ENCODE peak calls at places on chromosomes 16 and 17, in six cellular contexts. One of them, this sample, is unnamed.

GRCh38 chr16:46737621-46738214 is 10.4 kb downstream of the MYLK3 start:
- DNase-seq in fibroblast of the conjunctiva: no peak
- DNase-seq in HEK293T: no peak
- DNase-seq in NCI-H2171 treated with DMSO at 0.1 percent for 48 hours: no peak
- DNase-seq in mucosa of gallbladder: no peak
- DNase-seq in posterior cingulate gyrus: no peak
- DNase-seq in this sample: no peak

GRCh38 chr16:3175157-3176153 is 12.5 kb upstream of the OR1F1 start:
- DNase-seq in fibroblast of the conjunctiva: no peak
- DNase-seq in HEK293T: peak; percentile 67
- DNase-seq in NCI-H2171 treated with DMSO at 0.1 percent for 48 hours: peak; percentile 43
- DNase-seq in mucosa of gallbladder: no peak
- DNase-seq in posterior cingulate gyrus: no peak
- DNase-seq in this sample: peak; percentile 45

GRCh38 chr16:75130150-75130771 is 13.7 kb upstream of the LDHD start:
- DNase-seq in fibroblast of the conjunctiva: no peak
- DNase-seq in HEK293T: no peak
- DNase-seq in NCI-H2171 treated with DMSO at 0.1 percent for 48 hours: no peak
- DNase-seq in mucosa of gallbladder: no peak
- DNase-seq in posterior cingulate gyrus: no peak
- DNase-seq in this sample: no peak

GRCh38 chr17:185445-186138 is 4.1 kb upstream of the DOC2B start:
- DNase-seq in fibroblast of the conjunctiva: no peak
- DNase-seq in HEK293T: no peak
- DNase-seq in NCI-H2171 treated with DMSO at 0.1 percent for 48 hours: no peak
- DNase-seq in mucosa of gallbladder: no peak
- DNase-seq in posterior cingulate gyrus: no peak
- DNase-seq in this sample: no peak

GRCh38 chr17:64214950-64215349 is 48.1 kb downstream of the TEX2 start:
- DNase-seq in fibroblast of the conjunctiva: no peak
- DNase-seq in HEK293T: no peak
- DNase-seq in NCI-H2171 treated with DMSO at 0.1 percent for 48 hours: no peak
- DNase-seq in mucosa of gallbladder: no peak
- DNase-seq in posterior cingulate gyrus: no peak
- DNase-seq in this sample: no peak

GRCh38 chr17:19237389-19238166 is 412 bp downstream of the EPN2 start:
- DNase-seq in fibroblast of the conjunctiva: no peak
- DNase-seq in HEK293T: peak; percentile 24
- DNase-seq in NCI-H2171 treated with DMSO at 0.1 percent for 48 hours: peak; percentile 26
- DNase-seq in mucosa of gallbladder: no peak
- DNase-seq in posterior cingulate gyrus: peak; percentile 42
- DNase-seq in this sample: no peak

GRCh38 chr17:43399839-43400328 is 1.1 kb downstream of the ARL4D start:
- DNase-seq in fibroblast of the conjunctiva: no peak
- DNase-seq in HEK293T: no peak
- DNase-seq in NCI-H2171 treated with DMSO at 0.1 percent for 48 hours: no peak
- DNase-seq in mucosa of gallbladder: no peak
- DNase-seq in posterior cingulate gyrus: no peak
- DNase-seq in this sample: no peak

GRCh38 chr17:40326014-40326831 is 17.2 kb downstream of the RARA start:
- DNase-seq in fibroblast of the conjunctiva: no peak
- DNase-seq in HEK293T: no peak
- DNase-seq in NCI-H2171 treated with DMSO at 0.1 percent for 48 hours: no peak
- DNase-seq in mucosa of gallbladder: no peak
- DNase-seq in posterior cingulate gyrus: no peak
- DNase-seq in this sample: no peak

GRCh38 chr16:1374418-1375297 is 22.9 kb downstream of the GNPTG start:
- DNase-seq in fibroblast of the conjunctiva: no peak
- DNase-seq in HEK293T: no peak
- DNase-seq in NCI-H2171 treated with DMSO at 0.1 percent for 48 hours: no peak
- DNase-seq in mucosa of gallbladder: no peak
- DNase-seq in posterior cingulate gyrus: no peak
- DNase-seq in this sample: no peak

GRCh38 chr16:25966172-25967097 is 274.7 kb downstream of the HS3ST4 start:
- DNase-seq in fibroblast of the conjunctiva: no peak
- DNase-seq in HEK293T: no peak
- DNase-seq in NCI-H2171 treated with DMSO at 0.1 percent for 48 hours: no peak
- DNase-seq in mucosa of gallbladder: no peak
- DNase-seq in posterior cingulate gyrus: no peak
- DNase-seq in this sample: no peak

GRCh38 chr16:12458591-12459400 is 344.9 kb downstream of the CPPED1 start:
- DNase-seq in fibroblast of the conjunctiva: no peak
- DNase-seq in HEK293T: no peak
- DNase-seq in NCI-H2171 treated with DMSO at 0.1 percent for 48 hours: no peak
- DNase-seq in mucosa of gallbladder: peak; percentile 19
- DNase-seq in posterior cingulate gyrus: no peak
- DNase-seq in this sample: no peak

GRCh38 chr16:78576941-78577340 is 477.5 kb downstream of the WWOX start:
- DNase-seq in fibroblast of the conjunctiva: no peak
- DNase-seq in HEK293T: no peak
- DNase-seq in NCI-H2171 treated with DMSO at 0.1 percent for 48 hours: no peak
- DNase-seq in mucosa of gallbladder: no peak
- DNase-seq in posterior cingulate gyrus: no peak
- DNase-seq in this sample: no peak

GRCh38 chr16:58417600-58417999 is 25.3 kb downstream of the GINS3 start:
- DNase-seq in fibroblast of the conjunctiva: no peak
- DNase-seq in HEK293T: no peak
- DNase-seq in NCI-H2171 treated with DMSO at 0.1 percent for 48 hours: no peak
- DNase-seq in mucosa of gallbladder: no peak
- DNase-seq in posterior cingulate gyrus: no peak
- DNase-seq in this sample: no peak

GRCh38 chr16:4775005-4775404 is 8.0 kb upstream of the ZNF500 start:
- DNase-seq in fibroblast of the conjunctiva: no peak
- DNase-seq in HEK293T: no peak
- DNase-seq in NCI-H2171 treated with DMSO at 0.1 percent for 48 hours: no peak
- DNase-seq in mucosa of gallbladder: no peak
- DNase-seq in posterior cingulate gyrus: no peak
- DNase-seq in this sample: no peak

GRCh38 chr17:9959377-9959981 is 54.4 kb upstream of the RCVRN start:
- DNase-seq in fibroblast of the conjunctiva: peak; percentile 38
- DNase-seq in HEK293T: peak; percentile 65
- DNase-seq in NCI-H2171 treated with DMSO at 0.1 percent for 48 hours: peak; percentile 25
- DNase-seq in mucosa of gallbladder: no peak
- DNase-seq in posterior cingulate gyrus: peak; percentile 51
- DNase-seq in this sample: peak; percentile 71

GRCh38 chr16:69366431-69366830 is 14.8 kb upstream of the TMED6 start:
- DNase-seq in fibroblast of the conjunctiva: no peak
- DNase-seq in HEK293T: no peak
- DNase-seq in NCI-H2171 treated with DMSO at 0.1 percent for 48 hours: no peak
- DNase-seq in mucosa of gallbladder: no peak
- DNase-seq in posterior cingulate gyrus: no peak
- DNase-seq in this sample: no peak

GRCh38 chr16:52498640-52499039 is 48.3 kb downstream of the TOX3 start:
- DNase-seq in fibroblast of the conjunctiva: no peak
- DNase-seq in HEK293T: no peak
- DNase-seq in NCI-H2171 treated with DMSO at 0.1 percent for 48 hours: no peak
- DNase-seq in mucosa of gallbladder: no peak
- DNase-seq in posterior cingulate gyrus: peak; percentile 40
- DNase-seq in this sample: peak; percentile 4

GRCh38 chr17:50192873-50193274 is 8.6 kb downstream of the COL1A1 start:
- DNase-seq in fibroblast of the conjunctiva: no peak
- DNase-seq in HEK293T: no peak
- DNase-seq in NCI-H2171 treated with DMSO at 0.1 percent for 48 hours: no peak
- DNase-seq in mucosa of gallbladder: no peak
- DNase-seq in posterior cingulate gyrus: no peak
- DNase-seq in this sample: no peak

GRCh38 chr17:11980813-11981212 is 16.5 kb downstream of the ZNF18 start:
- DNase-seq in fibroblast of the conjunctiva: no peak
- DNase-seq in HEK293T: no peak
- DNase-seq in NCI-H2171 treated with DMSO at 0.1 percent for 48 hours: no peak
- DNase-seq in mucosa of gallbladder: no peak
- DNase-seq in posterior cingulate gyrus: no peak
- DNase-seq in this sample: no peak

GRCh38 chr17:83010323-83011200 is 68.8 kb upstream of the METRNL start:
- DNase-seq in fibroblast of the conjunctiva: no peak
- DNase-seq in HEK293T: no peak
- DNase-seq in NCI-H2171 treated with DMSO at 0.1 percent for 48 hours: no peak
- DNase-seq in mucosa of gallbladder: no peak
- DNase-seq in posterior cingulate gyrus: no peak
- DNase-seq in this sample: no peak

GRCh38 chr16:21001262-21001661 is 100.7 kb downstream of the LYRM1 start:
- DNase-seq in fibroblast of the conjunctiva: peak; percentile 3
- DNase-seq in HEK293T: peak; percentile 36
- DNase-seq in NCI-H2171 treated with DMSO at 0.1 percent for 48 hours: no peak
- DNase-seq in mucosa of gallbladder: no peak
- DNase-seq in posterior cingulate gyrus: no peak
- DNase-seq in this sample: no peak

GRCh38 chr16:1067629-1068028 is 4.9 kb upstream of the SSTR5 start:
- DNase-seq in fibroblast of the conjunctiva: no peak
- DNase-seq in HEK293T: no peak
- DNase-seq in NCI-H2171 treated with DMSO at 0.1 percent for 48 hours: no peak
- DNase-seq in mucosa of gallbladder: no peak
- DNase-seq in posterior cingulate gyrus: no peak
- DNase-seq in this sample: no peak

GRCh38 chr16:89201467-89202377 is 1.4 kb upstream of the SLC22A31 start:
- DNase-seq in fibroblast of the conjunctiva: peak; percentile 34
- DNase-seq in HEK293T: peak; percentile 97
- DNase-seq in NCI-H2171 treated with DMSO at 0.1 percent for 48 hours: peak; percentile 76
- DNase-seq in mucosa of gallbladder: peak; percentile 85
- DNase-seq in posterior cingulate gyrus: no peak
- DNase-seq in this sample: peak; percentile 82

This sample was measured in neural crest cell.